ENCODE peak calls at places on chromosome 17, in nine cellular contexts. S is left ventricle myocardium inferior, U is nephron progenitor cell, M is HCT116, R is colonic mucosa, C is cardiac muscle cell, H is lower leg skin, V is IMR-90, A is cardiac fibroblast. T is an unnamed sample.

GRCh38 chr17:41149652-41149985 is at the start of gene KRTAP4-5:
- DNase-seq in S (no peak), U (no peak), M (no peak), R (no peak), C (no peak), H (no peak), V (no peak), A (no peak), T (no peak)

GRCh38 chr17:74078363-74078762 is 125.1 kb upstream of the RPL38 start:
- DNase-seq in S (no peak), U (no peak), M (no peak), R (no peak), C (no peak), H (no peak), V (no peak), A (no peak), T (no peak)

GRCh38 chr17:38921756-38922411 is 3.5 kb upstream of the LASP1NB start:
- DNase-seq in S (no peak), U (no peak), M (no peak), R (no peak), C (no peak), H (peak), V (no peak), A (no peak), T (no peak)

GRCh38 chr17:65813306-65813705 is 251.9 kb upstream of the AXIN2 start:
- DNase-seq in S (no peak), U (no peak), M (no peak), R (no peak), C (no peak), H (no peak), V (peak), A (no peak), T (no peak)

GRCh38 chr17:77127735-77128361 is 12.9 kb upstream of the SEC14L1 start:
- DNase-seq in S (peak), U (no peak), M (no peak), R (peak), C (no peak), H (peak), V (no peak), A (peak), T (peak)

GRCh38 chr17:39240631-39241030 is 14.9 kb upstream of the STAC2 start:
- DNase-seq in S (no peak), U (no peak), M (no peak), R (no peak), C (no peak), H (no peak), V (no peak), A (no peak), T (no peak)

GRCh38 chr17:79065105-79065670 is 9.4 kb upstream of the ENGASE start:
- DNase-seq in S (no peak), U (peak), M (peak), R (peak), C (peak), H (no peak), V (peak), A (peak), T (no peak)

GRCh38 chr17:1137465-1137894 is 42.3 kb downstream of the ABR start:
- DNase-seq in S (no peak), U (no peak), M (peak), R (peak), C (no peak), H (no peak), V (no peak), A (no peak), T (no peak)

GRCh38 chr17:31511176-31511540 is 119.7 kb downstream of the RAB11FIP4 start:
- DNase-seq in S (no peak), U (no peak), M (no peak), R (peak), C (no peak), H (no peak), V (no peak), A (no peak), T (no peak)

GRCh38 chr17:11901901-11902300 is 95.4 kb downstream of the ZNF18 start:
- DNase-seq in S (no peak), U (no peak), M (no peak), R (no peak), C (no peak), H (no peak), V (no peak), A (no peak), T (no peak)

GRCh38 chr17:1563786-1564613 is 1.4 kb upstream of the PITPNA start:
- DNase-seq in S (no peak), U (no peak), M (no peak), R (no peak), C (no peak), H (no peak), V (no peak), A (no peak), T (no peak)

GRCh38 chr17:49180303-49180702 is 30.1 kb downstream of the GNGT2 start:
- DNase-seq in S (peak), U (peak), M (peak), R (peak), C (peak), H (peak), V (peak), A (peak), T (peak)

GRCh38 chr17:74959826-74960738 is 12.5 kb downstream of the HID1 start:
- DNase-seq in S (no peak), U (no peak), M (no peak), R (no peak), C (no peak), H (no peak), V (peak), A (no peak), T (no peak)

GRCh38 chr17:79555543-79555942 is 55.3 kb downstream of the RBFOX3 start:
- DNase-seq in S (no peak), U (no peak), M (no peak), R (no peak), C (no peak), H (no peak), V (no peak), A (no peak), T (no peak)

GRCh38 chr17:17784599-17785264 is 52.1 kb downstream of the SREBF1 start:
- DNase-seq in S (no peak), U (no peak), M (no peak), R (no peak), C (no peak), H (no peak), V (no peak), A (no peak), T (no peak)

GRCh38 chr17:44105483-44105882 is 18.0 kb downstream of the HDAC5 start:
- DNase-seq in S (no peak), U (no peak), M (no peak), R (no peak), C (no peak), H (no peak), V (no peak), A (no peak), T (no peak)

GRCh38 chr17:13420294-13421277 is 181.1 kb downstream of the HS3ST3A1 start:
- DNase-seq in S (no peak), U (no peak), M (no peak), R (no peak), C (no peak), H (no peak), V (peak), A (peak), T (no peak)

GRCh38 chr17:80773243-80773991 is 218.2 kb upstream of the CHMP6 start:
- DNase-seq in S (peak), U (no peak), M (no peak), R (no peak), C (no peak), H (no peak), V (peak), A (peak), T (no peak)

GRCh38 chr17:41784207-41784744 is 2.2 kb downstream of the JUP start:
- DNase-seq in S (peak), U (peak), M (peak), R (peak), C (peak), H (no peak), V (peak), A (peak), T (no peak)

GRCh38 chr17:77834170-77835115 is 124.1 kb upstream of the TNRC6C start:
- DNase-seq in S (peak), U (no peak), M (peak), R (no peak), C (peak), H (peak), V (peak), A (peak), T (peak)

DNA sequence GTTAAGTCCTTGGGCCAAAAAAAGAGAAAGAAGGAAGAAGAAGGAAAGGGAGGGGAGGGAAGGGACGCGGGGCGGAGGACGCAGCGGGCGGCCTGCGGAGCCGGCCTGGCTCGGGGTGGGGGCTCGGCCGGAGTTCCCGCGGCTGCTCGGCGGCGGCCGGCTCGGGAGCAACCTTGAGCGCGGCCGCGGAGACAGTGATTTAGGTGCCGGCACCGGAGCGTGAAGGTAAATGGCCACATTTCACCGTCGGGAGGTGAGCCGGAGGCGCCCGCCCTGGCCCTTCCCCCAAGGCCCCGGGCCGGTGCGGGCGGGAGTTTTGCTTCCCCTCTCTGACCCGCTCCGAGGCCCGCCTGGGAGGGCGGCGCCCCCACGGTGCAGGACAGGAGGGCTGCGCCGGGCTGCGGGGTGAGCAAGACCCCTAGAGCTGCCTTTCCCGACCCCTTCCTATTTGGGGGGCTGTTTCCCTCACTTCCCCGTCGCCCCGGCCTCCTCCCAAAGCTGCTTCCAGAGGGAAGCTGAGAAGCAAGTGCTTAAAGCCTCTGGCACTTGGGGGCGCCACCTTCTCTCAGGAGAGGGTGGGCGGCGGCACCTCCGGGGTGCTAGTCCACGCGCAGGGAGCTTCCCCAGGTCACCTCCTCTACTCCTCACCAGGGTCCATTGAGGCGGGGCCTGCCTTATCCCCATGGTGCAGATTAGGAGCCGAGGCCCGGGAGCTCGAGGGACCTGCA is 56.5 kb downstream of the MRM1 start:
- DNase-seq in S (no peak), U (peak), M (no peak), R (peak), C (peak), H (no peak), V (no peak), A (peak), T (no peak)
- TF ChIP-seq CTCF in S (no peak), U (peak), M (peak), R (peak), C (peak), H (no peak), V (no peak), A (peak), T (no peak)

GRCh38 chr17:28511858-28512461 is 5.8 kb downstream of the FOXN1 start:
- DNase-seq in S (no peak), U (no peak), M (no peak), R (no peak), C (no peak), H (no peak), V (no peak), A (no peak), T (no peak)
- TF ChIP-seq CTCF in S (no peak), U (no peak), M (no peak), R (no peak), C (no peak), H (no peak), V (no peak), A (no peak), T (no peak)

GRCh38 chr17:47802341-47803022 is 19.1 kb downstream of the OSBPL7 start:
- DNase-seq in S (no peak), U (peak), M (peak), R (peak), C (peak), H (no peak), V (peak), A (peak), T (no peak)
- TF ChIP-seq CTCF in S (peak), U (peak), M (peak), R (peak), C (peak), H (no peak), V (peak), A (peak), T (peak)

DNA sequence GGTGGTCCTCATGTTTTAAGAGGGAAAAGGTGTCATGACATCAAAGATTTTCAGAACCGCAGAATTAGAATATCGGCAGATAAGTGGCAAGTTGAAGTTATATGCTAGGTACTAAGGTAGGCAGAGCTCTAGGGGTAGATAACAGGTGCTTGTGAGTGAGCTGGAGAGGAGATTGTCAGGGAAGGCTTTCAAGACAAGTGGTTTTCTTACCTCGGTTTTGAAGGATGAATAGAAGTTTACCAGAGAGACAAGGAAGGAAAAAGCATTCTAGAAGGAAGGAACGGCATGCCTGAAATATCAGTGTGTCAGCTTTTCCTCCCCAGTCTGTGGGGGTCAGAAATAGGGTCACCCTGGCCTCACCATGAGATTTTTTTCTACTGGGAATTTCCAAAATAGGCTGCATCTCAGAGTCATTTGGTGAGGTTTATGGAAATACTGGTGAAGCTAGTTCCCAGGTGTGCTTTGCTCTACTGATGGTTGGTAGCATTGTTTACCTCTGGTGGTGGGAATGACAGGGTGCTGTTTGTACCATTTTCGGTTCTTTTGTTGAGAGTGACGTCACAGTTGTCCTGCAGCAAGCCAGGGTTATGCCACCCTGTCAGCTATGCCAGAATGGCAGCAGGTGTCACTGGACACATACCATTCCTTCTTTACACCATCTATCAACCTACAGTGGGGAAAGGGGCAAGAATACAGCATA is 112.5 kb downstream of the MSI2 start:
- DNase-seq in S (no peak), U (no peak), M (no peak), R (no peak), C (no peak), H (no peak), V (no peak), A (no peak), T (no peak)
- TF ChIP-seq CTCF in S (peak), U (no peak), M (peak), R (no peak), C (no peak), H (no peak), V (no peak), A (no peak), T (no peak)

GRCh38 chr17:33522623-33523022 is 229.5 kb upstream of the ASIC2 start:
- DNase-seq in S (no peak), U (no peak), M (no peak), R (no peak), C (no peak), H (no peak), V (no peak), A (no peak), T (no peak)
- TF ChIP-seq CTCF in S (no peak), U (peak), M (no peak), R (no peak), C (no peak), H (no peak), V (no peak), A (no peak), T (no peak)

GRCh38 chr17:16037636-16038035 is 38.0 kb downstream of the TTC19 start:
- DNase-seq in S (no peak), U (no peak), M (no peak), R (no peak), C (no peak), H (no peak), V (peak), A (no peak), T (no peak)

GRCh38 chr17:16044484-16044883 is 44.9 kb downstream of the TTC19 start:
- DNase-seq in S (no peak), U (no peak), M (no peak), R (no peak), C (no peak), H (no peak), V (no peak), A (no peak), T (no peak)

GRCh38 chr17:16036261-16036660 is 36.6 kb downstream of the TTC19 start:
- DNase-seq in S (no peak), U (no peak), M (no peak), R (no peak), C (no peak), H (no peak), V (no peak), A (no peak), T (no peak)

DNA sequence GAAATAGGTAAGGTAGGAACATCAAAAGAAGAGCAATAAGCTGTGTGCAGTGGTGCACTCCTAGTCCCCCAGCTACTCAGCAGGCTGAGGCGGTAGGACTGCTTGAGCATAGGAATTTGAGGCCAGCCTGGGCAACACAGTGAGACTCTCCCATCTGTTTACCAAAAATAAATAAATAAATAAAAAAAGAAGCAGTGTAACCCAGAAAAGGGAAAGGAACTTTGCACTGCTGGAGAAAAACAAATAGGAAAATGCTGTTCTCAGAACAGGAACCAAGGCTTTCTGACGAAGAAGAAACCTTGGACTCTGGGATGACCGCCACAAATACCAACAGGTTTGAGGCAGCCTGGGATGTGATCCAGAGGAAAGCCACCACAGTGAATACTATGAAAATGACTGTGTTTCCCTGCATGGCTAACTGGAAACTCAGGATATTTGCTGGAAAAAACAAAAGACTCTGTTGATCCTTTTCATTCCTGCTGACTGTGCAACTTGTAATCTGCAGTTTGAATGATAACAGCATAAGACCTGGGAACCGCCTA is 41.2 kb downstream of the TTC19 start:
- DNase-seq in S (no peak), U (no peak), M (no peak), R (peak), C (no peak), H (no peak), V (peak), A (peak), T (no peak)
- TF ChIP-seq CTCF in S (no peak), U (no peak), M (no peak), R (no peak), C (no peak), H (no peak), V (no peak), A (no peak), T (no peak)

T was measured in natural killer cell.